ENCODE peak calls at places on chromosomes 11 and 22, in five cellular contexts. P is SK-MEL-5, J is NCI-H2081 treated with DMSO at 0.1 percent for 48 hours, V is left cardiac atrium, I is NCI-H1092. L is an unnamed sample.

GRCh38 chr11:9957072-9957471 is 293.2 kb downstream of the SWAP70 start:
- DNase-seq in I (no peak), J (no peak), V (no peak), P (no peak), L (no peak)

GRCh38 chr11:71381781-71382505 is 66.2 kb downstream of the DHCR7 start:
- DNase-seq in P (no peak), I (no peak), V (no peak), J (no peak), L (no peak)

GRCh38 chr11:121421149-121421906 is 30.8 kb upstream of the SORL1 start:
- DNase-seq in I (no peak), J (no peak), P (no peak), V (no peak), L (no peak)

GRCh38 chr11:6387811-6388599 is 2.3 kb upstream of the SMPD1 start:
- DNase-seq in V (no peak), J (no peak), I (no peak), P (no peak), L (no peak)

GRCh38 chr11:103648670-103649400 is 387.6 kb upstream of the DDI1 start:
- DNase-seq in I (no peak), V (no peak), J (no peak), P (no peak), L (no peak)

GRCh38 chr11:84022221-84022620 is 736.1 kb upstream of the CCDC90B start:
- DNase-seq in J (no peak), V (no peak), P (no peak), I (no peak), L (no peak)

GRCh38 chr11:14614223-14614622 is 29.4 kb upstream of the PDE3B start:
- DNase-seq in V (no peak), I (no peak), P (no peak), J (no peak), L (no peak)

GRCh38 chr11:69157156-69157821 is 1.6 kb downstream of the SMIM38 start:
- DNase-seq in P (peak), J (no peak), I (peak), V (peak), L (no peak)

GRCh38 chr22:33859311-33859710 is 61.0 kb downstream of the LARGE1 start:
- DNase-seq in J (no peak), P (peak), V (no peak), I (no peak), L (no peak)

GRCh38 chr22:16563555-16564520 is 28.8 kb downstream of the CCT8L2 start:
- DNase-seq in J (no peak), I (no peak), P (no peak), V (no peak), L (no peak)

GRCh38 chr22:42680648-42681047 is 31.5 kb upstream of the CYB5R3 start:
- DNase-seq in V (peak), J (no peak), P (peak), I (no peak), L (no peak)

GRCh38 chr11:76240666-76241065 is 34.4 kb upstream of the WNT11 start:
- DNase-seq in V (no peak), J (no peak), I (no peak), P (no peak), L (no peak)

GRCh38 chr11:19848219-19848618 is 135.6 kb downstream of the NAV2 start:
- DNase-seq in I (no peak), P (no peak), V (no peak), J (no peak), L (no peak)

GRCh38 chr22:43616645-43617044 is 195.5 kb downstream of the EFCAB6 start:
- DNase-seq in J (no peak), P (no peak), I (no peak), V (no peak), L (no peak)

GRCh38 chr11:97454988-97455387 is 1065.2 kb downstream of the JRKL start:
- DNase-seq in J (no peak), I (peak), V (no peak), P (peak), L (no peak)

GRCh38 chr22:39612811-39613548 is 42.4 kb downstream of the CACNA1I start:
- DNase-seq in J (no peak), I (no peak), P (peak), V (no peak), L (no peak)

GRCh38 chr22:32469799-32470212 is 4.8 kb upstream of the FBXO7 start:
- DNase-seq in I (no peak), V (no peak), P (peak), J (no peak), L (no peak)

GRCh38 chr22:36385491-36386350 is 2.0 kb downstream of the MYH9 start:
- DNase-seq in I (peak), P (no peak), V (peak), J (no peak), L (peak)

GRCh38 chr11:85759915-85760314 is 51.0 kb downstream of the SYTL2 start:
- DNase-seq in P (peak), J (no peak), V (no peak), I (no peak), L (no peak)

GRCh38 chr11:108500721-108501120 is 2.5 kb upstream of the POGLUT3 start:
- DNase-seq in I (no peak), J (no peak), P (no peak), V (no peak), L (no peak)

GRCh38 chr11:45805305-45806071 is 539 bp downstream of the SLC35C1 start:
- DNase-seq in I (no peak), J (no peak), P (peak), V (peak), L (no peak)

GRCh38 chr11:108670381-108670930 is 5.6 kb downstream of the DDX10 start:
- DNase-seq in P (no peak), V (no peak), I (no peak), J (no peak), L (no peak)

GRCh38 chr11:59556883-59557205 is 45.5 kb downstream of the OR4D9 start:
- DNase-seq in J (no peak), V (no peak), P (peak), I (no peak), L (no peak)

GRCh38 chr11:134330611-134331564 is 900 bp upstream of the GLB1L2 start:
- DNase-seq in P (no peak), V (no peak), I (no peak), J (no peak), L (no peak)

GRCh38 chr11:124865902-124866851 is 945 bp downstream of the ROBO3 start:
- DNase-seq in P (peak), V (no peak), J (no peak), I (no peak), L (no peak)

GRCh38 chr11:62431171-62431895 is 12.5 kb downstream of the SCGB1A1 start:
- DNase-seq in I (no peak), J (no peak), P (no peak), V (no peak), L (no peak)

GRCh38 chr22:28799834-28800307 is 498 bp downstream of the XBP1 start:
- DNase-seq in I (no peak), V (peak), J (no peak), P (peak), L (no peak)

GRCh38 chr22:46023558-46023981 is 46.6 kb upstream of the WNT7B start:
- DNase-seq in J (no peak), I (no peak), V (peak), P (no peak), L (no peak)

GRCh38 chr22:29309332-29310064 is 3.0 kb downstream of the GAS2L1 start:
- DNase-seq in V (peak), P (no peak), J (no peak), I (no peak), L (no peak)

GRCh38 chr11:65454311-65454695 is 31.7 kb downstream of the NEAT1 start:
- DNase-seq in J (no peak), P (no peak), V (peak), I (no peak), L (no peak)

GRCh38 chr11:64762916-64763803 is 3.4 kb upstream of the PYGM start:
- DNase-seq in V (peak), P (no peak), I (no peak), J (no peak), L (peak)

GRCh38 chr11:13695886-13696285 is 27.4 kb downstream of the FAR1 start:
- DNase-seq in P (no peak), V (no peak), J (no peak), I (no peak), L (no peak)

GRCh38 chr11:45924927-45925326 is 2.5 kb downstream of the LARGE2 start:
- DNase-seq in I (no peak), P (no peak), V (no peak), J (no peak), L (no peak)

GRCh38 chr11:93541884-93542752 is 1.1 kb downstream of the SMCO4 start:
- DNase-seq in I (peak), P (peak), J (no peak), V (peak), L (no peak)

GRCh38 chr11:8698917-8699441 is 16.4 kb downstream of the RPL27A start:
- DNase-seq in J (no peak), I (no peak), V (no peak), P (no peak), L (no peak)

GRCh38 chr11:1838426-1839131 is at the start of gene TNNI2:
- DNase-seq in V (no peak), P (no peak), I (no peak), J (no peak), L (no peak)

GRCh38 chr11:17138562-17138961 is 61.1 kb upstream of the RPS13 start:
- DNase-seq in I (no peak), J (no peak), P (no peak), V (no peak), L (no peak)

GRCh38 chr11:116432301-116432700 is 340.5 kb downstream of the BUD13 start:
- DNase-seq in V (no peak), P (no peak), J (no peak), I (no peak), L (no peak)

GRCh38 chr11:33542921-33543320 is 157.7 kb downstream of the C11orf91 start:
- DNase-seq in I (peak), P (peak), V (peak), J (no peak), L (no peak)

GRCh38 chr11:123371506-123372297 is 58.4 kb upstream of the GRAMD1B start:
- DNase-seq in P (peak), J (no peak), V (no peak), I (no peak), L (no peak)